ENCODE peak calls at places on chromosomes 6 and 20, in nine cellular contexts. One of them, this sample, is unnamed.

GRCh38 chr6:63121166-63121565 is 90.1 kb upstream of the FKBP1C start:
- ATAC-seq in activated naive CD4-positive, alpha-beta T cell treated with anti-CD3 and anti-CD28 coated beads, Interleukin-2, amount 50 U/mL, for 72 hours: no peak
- ATAC-seq in heart left ventricle: no peak
- ATAC-seq in stimulated activated naive CD8-positive, alpha-beta T cell treated with anti-CD3 and anti-CD28 coated beads, Interleukin-15, Interleukin-2, amounts not matched to agents 100 U/mL and 50 U/mL, for 24 hours: no peak
- ATAC-seq in lung: no peak
- ATAC-seq in left ventricle myocardium superior: no peak
- ATAC-seq in CD8-positive, alpha-beta T cell: no peak
- ATAC-seq in naive thymus-derived CD4-positive, alpha-beta T cell: no peak
- ATAC-seq in Right ventricle myocardium superior: no peak
- ATAC-seq in this sample: no peak

GRCh38 chr6:118815495-118815894 is 78.5 kb upstream of the ASF1A start:
- ATAC-seq in Right ventricle myocardium superior: no peak
- ATAC-seq in heart left ventricle: no peak
- ATAC-seq in left ventricle myocardium superior: no peak
- ATAC-seq in stimulated activated naive CD8-positive, alpha-beta T cell treated with anti-CD3 and anti-CD28 coated beads, Interleukin-15, Interleukin-2, amounts not matched to agents 100 U/mL and 50 U/mL, for 24 hours: no peak
- ATAC-seq in activated naive CD4-positive, alpha-beta T cell treated with anti-CD3 and anti-CD28 coated beads, Interleukin-2, amount 50 U/mL, for 72 hours: no peak
- ATAC-seq in CD8-positive, alpha-beta T cell: no peak
- ATAC-seq in lung: no peak
- ATAC-seq in naive thymus-derived CD4-positive, alpha-beta T cell: peak
- ATAC-seq in this sample: no peak

GRCh38 chr6:145454006-145454405 is 281.3 kb downstream of the EPM2A start:
- ATAC-seq in naive thymus-derived CD4-positive, alpha-beta T cell: no peak
- ATAC-seq in activated naive CD4-positive, alpha-beta T cell treated with anti-CD3 and anti-CD28 coated beads, Interleukin-2, amount 50 U/mL, for 72 hours: no peak
- ATAC-seq in heart left ventricle: no peak
- ATAC-seq in lung: no peak
- ATAC-seq in stimulated activated naive CD8-positive, alpha-beta T cell treated with anti-CD3 and anti-CD28 coated beads, Interleukin-15, Interleukin-2, amounts not matched to agents 100 U/mL and 50 U/mL, for 24 hours: no peak
- ATAC-seq in CD8-positive, alpha-beta T cell: no peak
- ATAC-seq in Right ventricle myocardium superior: no peak
- ATAC-seq in left ventricle myocardium superior: no peak
- ATAC-seq in this sample: no peak

GRCh38 chr6:47160702-47161101 is 118.6 kb upstream of the ADGRF1 start:
- ATAC-seq in stimulated activated naive CD8-positive, alpha-beta T cell treated with anti-CD3 and anti-CD28 coated beads, Interleukin-15, Interleukin-2, amounts not matched to agents 100 U/mL and 50 U/mL, for 24 hours: no peak
- ATAC-seq in CD8-positive, alpha-beta T cell: no peak
- ATAC-seq in Right ventricle myocardium superior: no peak
- ATAC-seq in heart left ventricle: no peak
- ATAC-seq in left ventricle myocardium superior: no peak
- ATAC-seq in activated naive CD4-positive, alpha-beta T cell treated with anti-CD3 and anti-CD28 coated beads, Interleukin-2, amount 50 U/mL, for 72 hours: no peak
- ATAC-seq in lung: no peak
- ATAC-seq in naive thymus-derived CD4-positive, alpha-beta T cell: peak
- ATAC-seq in this sample: no peak

GRCh38 chr6:84688187-84688878 is 76.1 kb downstream of the TBX18 start:
- ATAC-seq in CD8-positive, alpha-beta T cell: no peak
- ATAC-seq in heart left ventricle: no peak
- ATAC-seq in left ventricle myocardium superior: no peak
- ATAC-seq in activated naive CD4-positive, alpha-beta T cell treated with anti-CD3 and anti-CD28 coated beads, Interleukin-2, amount 50 U/mL, for 72 hours: no peak
- ATAC-seq in naive thymus-derived CD4-positive, alpha-beta T cell: no peak
- ATAC-seq in stimulated activated naive CD8-positive, alpha-beta T cell treated with anti-CD3 and anti-CD28 coated beads, Interleukin-15, Interleukin-2, amounts not matched to agents 100 U/mL and 50 U/mL, for 24 hours: no peak
- ATAC-seq in Right ventricle myocardium superior: no peak
- ATAC-seq in lung: no peak
- ATAC-seq in this sample: no peak

GRCh38 chr6:123062645-123063044 is 66.6 kb downstream of the CLVS2 start:
- ATAC-seq in Right ventricle myocardium superior: no peak
- ATAC-seq in lung: no peak
- ATAC-seq in activated naive CD4-positive, alpha-beta T cell treated with anti-CD3 and anti-CD28 coated beads, Interleukin-2, amount 50 U/mL, for 72 hours: no peak
- ATAC-seq in stimulated activated naive CD8-positive, alpha-beta T cell treated with anti-CD3 and anti-CD28 coated beads, Interleukin-15, Interleukin-2, amounts not matched to agents 100 U/mL and 50 U/mL, for 24 hours: no peak
- ATAC-seq in left ventricle myocardium superior: no peak
- ATAC-seq in CD8-positive, alpha-beta T cell: no peak
- ATAC-seq in heart left ventricle: no peak
- ATAC-seq in naive thymus-derived CD4-positive, alpha-beta T cell: no peak
- ATAC-seq in this sample: no peak

GRCh38 chr20:10673176-10673830 is 496 bp downstream of the JAG1 start:
- ATAC-seq in activated naive CD4-positive, alpha-beta T cell treated with anti-CD3 and anti-CD28 coated beads, Interleukin-2, amount 50 U/mL, for 72 hours: no peak
- ATAC-seq in naive thymus-derived CD4-positive, alpha-beta T cell: no peak
- ATAC-seq in left ventricle myocardium superior: peak
- ATAC-seq in CD8-positive, alpha-beta T cell: no peak
- ATAC-seq in stimulated activated naive CD8-positive, alpha-beta T cell treated with anti-CD3 and anti-CD28 coated beads, Interleukin-15, Interleukin-2, amounts not matched to agents 100 U/mL and 50 U/mL, for 24 hours: no peak
- ATAC-seq in Right ventricle myocardium superior: peak
- ATAC-seq in lung: no peak
- ATAC-seq in heart left ventricle: no peak
- ATAC-seq in this sample: peak

GRCh38 chr20:63897978-63898561 is 3.1 kb downstream of the DNAJC5 start:
- ATAC-seq in Right ventricle myocardium superior: no peak
- ATAC-seq in naive thymus-derived CD4-positive, alpha-beta T cell: no peak
- ATAC-seq in left ventricle myocardium superior: no peak
- ATAC-seq in CD8-positive, alpha-beta T cell: no peak
- ATAC-seq in lung: no peak
- ATAC-seq in activated naive CD4-positive, alpha-beta T cell treated with anti-CD3 and anti-CD28 coated beads, Interleukin-2, amount 50 U/mL, for 72 hours: no peak
- ATAC-seq in heart left ventricle: no peak
- ATAC-seq in stimulated activated naive CD8-positive, alpha-beta T cell treated with anti-CD3 and anti-CD28 coated beads, Interleukin-15, Interleukin-2, amounts not matched to agents 100 U/mL and 50 U/mL, for 24 hours: no peak
- ATAC-seq in this sample: no peak

GRCh38 chr20:41138217-41138526 is 829 bp downstream of the PLCG1 start:
- ATAC-seq in stimulated activated naive CD8-positive, alpha-beta T cell treated with anti-CD3 and anti-CD28 coated beads, Interleukin-15, Interleukin-2, amounts not matched to agents 100 U/mL and 50 U/mL, for 24 hours: no peak
- ATAC-seq in activated naive CD4-positive, alpha-beta T cell treated with anti-CD3 and anti-CD28 coated beads, Interleukin-2, amount 50 U/mL, for 72 hours: no peak
- ATAC-seq in heart left ventricle: no peak
- ATAC-seq in Right ventricle myocardium superior: no peak
- ATAC-seq in lung: no peak
- ATAC-seq in naive thymus-derived CD4-positive, alpha-beta T cell: no peak
- ATAC-seq in left ventricle myocardium superior: no peak
- ATAC-seq in CD8-positive, alpha-beta T cell: no peak
- ATAC-seq in this sample: no peak

GRCh38 chr20:62511300-62511914 is 35.6 kb upstream of the GATA5 start:
- ATAC-seq in lung: no peak
- ATAC-seq in CD8-positive, alpha-beta T cell: no peak
- ATAC-seq in heart left ventricle: peak
- ATAC-seq in activated naive CD4-positive, alpha-beta T cell treated with anti-CD3 and anti-CD28 coated beads, Interleukin-2, amount 50 U/mL, for 72 hours: no peak
- ATAC-seq in left ventricle myocardium superior: peak
- ATAC-seq in naive thymus-derived CD4-positive, alpha-beta T cell: no peak
- ATAC-seq in stimulated activated naive CD8-positive, alpha-beta T cell treated with anti-CD3 and anti-CD28 coated beads, Interleukin-15, Interleukin-2, amounts not matched to agents 100 U/mL and 50 U/mL, for 24 hours: no peak
- ATAC-seq in Right ventricle myocardium superior: peak
- ATAC-seq in this sample: no peak

GRCh38 chr20:60132827-60133549 is 174.8 kb downstream of the CDH26 start:
- ATAC-seq in CD8-positive, alpha-beta T cell: no peak
- ATAC-seq in activated naive CD4-positive, alpha-beta T cell treated with anti-CD3 and anti-CD28 coated beads, Interleukin-2, amount 50 U/mL, for 72 hours: no peak
- ATAC-seq in Right ventricle myocardium superior: no peak
- ATAC-seq in left ventricle myocardium superior: no peak
- ATAC-seq in naive thymus-derived CD4-positive, alpha-beta T cell: no peak
- ATAC-seq in heart left ventricle: no peak
- ATAC-seq in lung: no peak
- ATAC-seq in stimulated activated naive CD8-positive, alpha-beta T cell treated with anti-CD3 and anti-CD28 coated beads, Interleukin-15, Interleukin-2, amounts not matched to agents 100 U/mL and 50 U/mL, for 24 hours: no peak
- ATAC-seq in this sample: no peak

GRCh38 chr6:162442675-162443074 is 284.9 kb downstream of the PRKN start:
- ATAC-seq in stimulated activated naive CD8-positive, alpha-beta T cell treated with anti-CD3 and anti-CD28 coated beads, Interleukin-15, Interleukin-2, amounts not matched to agents 100 U/mL and 50 U/mL, for 24 hours: no peak
- ATAC-seq in left ventricle myocardium superior: peak
- ATAC-seq in CD8-positive, alpha-beta T cell: no peak
- ATAC-seq in activated naive CD4-positive, alpha-beta T cell treated with anti-CD3 and anti-CD28 coated beads, Interleukin-2, amount 50 U/mL, for 72 hours: no peak
- ATAC-seq in Right ventricle myocardium superior: peak
- ATAC-seq in heart left ventricle: peak
- ATAC-seq in lung: no peak
- ATAC-seq in naive thymus-derived CD4-positive, alpha-beta T cell: no peak
- ATAC-seq in this sample: no peak

GRCh38 chr20:64050261-64051032 is 1.0 kb upstream of the SOX18 start:
- ATAC-seq in stimulated activated naive CD8-positive, alpha-beta T cell treated with anti-CD3 and anti-CD28 coated beads, Interleukin-15, Interleukin-2, amounts not matched to agents 100 U/mL and 50 U/mL, for 24 hours: no peak
- ATAC-seq in left ventricle myocardium superior: peak
- ATAC-seq in activated naive CD4-positive, alpha-beta T cell treated with anti-CD3 and anti-CD28 coated beads, Interleukin-2, amount 50 U/mL, for 72 hours: no peak
- ATAC-seq in Right ventricle myocardium superior: no peak
- ATAC-seq in lung: no peak
- ATAC-seq in naive thymus-derived CD4-positive, alpha-beta T cell: no peak
- ATAC-seq in CD8-positive, alpha-beta T cell: no peak
- ATAC-seq in heart left ventricle: no peak
- ATAC-seq in this sample: no peak

GRCh38 chr20:43389839-43390626 is 67.7 kb upstream of the SRSF6 start:
- ATAC-seq in lung: no peak
- ATAC-seq in Right ventricle myocardium superior: no peak
- ATAC-seq in left ventricle myocardium superior: no peak
- ATAC-seq in stimulated activated naive CD8-positive, alpha-beta T cell treated with anti-CD3 and anti-CD28 coated beads, Interleukin-15, Interleukin-2, amounts not matched to agents 100 U/mL and 50 U/mL, for 24 hours: no peak
- ATAC-seq in heart left ventricle: no peak
- ATAC-seq in activated naive CD4-positive, alpha-beta T cell treated with anti-CD3 and anti-CD28 coated beads, Interleukin-2, amount 50 U/mL, for 72 hours: no peak
- ATAC-seq in CD8-positive, alpha-beta T cell: no peak
- ATAC-seq in naive thymus-derived CD4-positive, alpha-beta T cell: no peak
- ATAC-seq in this sample: no peak

GRCh38 chr6:10237284-10238043 is 177.4 kb downstream of the TFAP2A start:
- ATAC-seq in CD8-positive, alpha-beta T cell: no peak
- ATAC-seq in activated naive CD4-positive, alpha-beta T cell treated with anti-CD3 and anti-CD28 coated beads, Interleukin-2, amount 50 U/mL, for 72 hours: no peak
- ATAC-seq in Right ventricle myocardium superior: no peak
- ATAC-seq in left ventricle myocardium superior: no peak
- ATAC-seq in naive thymus-derived CD4-positive, alpha-beta T cell: no peak
- ATAC-seq in heart left ventricle: no peak
- ATAC-seq in lung: no peak
- ATAC-seq in stimulated activated naive CD8-positive, alpha-beta T cell treated with anti-CD3 and anti-CD28 coated beads, Interleukin-15, Interleukin-2, amounts not matched to agents 100 U/mL and 50 U/mL, for 24 hours: no peak
- ATAC-seq in this sample: no peak

GRCh38 chr6:169085466-169085865 is 168.2 kb downstream of the THBS2 start:
- ATAC-seq in heart left ventricle: no peak
- ATAC-seq in left ventricle myocardium superior: no peak
- ATAC-seq in Right ventricle myocardium superior: no peak
- ATAC-seq in activated naive CD4-positive, alpha-beta T cell treated with anti-CD3 and anti-CD28 coated beads, Interleukin-2, amount 50 U/mL, for 72 hours: no peak
- ATAC-seq in CD8-positive, alpha-beta T cell: no peak
- ATAC-seq in stimulated activated naive CD8-positive, alpha-beta T cell treated with anti-CD3 and anti-CD28 coated beads, Interleukin-15, Interleukin-2, amounts not matched to agents 100 U/mL and 50 U/mL, for 24 hours: no peak
- ATAC-seq in naive thymus-derived CD4-positive, alpha-beta T cell: no peak
- ATAC-seq in lung: no peak
- ATAC-seq in this sample: no peak

GRCh38 chr20:33191955-33192354 is 24.0 kb downstream of the BPIFA2 start:
- ATAC-seq in activated naive CD4-positive, alpha-beta T cell treated with anti-CD3 and anti-CD28 coated beads, Interleukin-2, amount 50 U/mL, for 72 hours: no peak
- ATAC-seq in heart left ventricle: no peak
- ATAC-seq in naive thymus-derived CD4-positive, alpha-beta T cell: no peak
- ATAC-seq in Right ventricle myocardium superior: no peak
- ATAC-seq in left ventricle myocardium superior: no peak
- ATAC-seq in CD8-positive, alpha-beta T cell: no peak
- ATAC-seq in lung: no peak
- ATAC-seq in stimulated activated naive CD8-positive, alpha-beta T cell treated with anti-CD3 and anti-CD28 coated beads, Interleukin-15, Interleukin-2, amounts not matched to agents 100 U/mL and 50 U/mL, for 24 hours: no peak
- ATAC-seq in this sample: no peak

GRCh38 chr20:51480507-51481270 is 61.8 kb downstream of the NFATC2 start:
- ATAC-seq in lung: no peak
- ATAC-seq in activated naive CD4-positive, alpha-beta T cell treated with anti-CD3 and anti-CD28 coated beads, Interleukin-2, amount 50 U/mL, for 72 hours: peak
- ATAC-seq in naive thymus-derived CD4-positive, alpha-beta T cell: peak
- ATAC-seq in stimulated activated naive CD8-positive, alpha-beta T cell treated with anti-CD3 and anti-CD28 coated beads, Interleukin-15, Interleukin-2, amounts not matched to agents 100 U/mL and 50 U/mL, for 24 hours: peak
- ATAC-seq in left ventricle myocardium superior: no peak
- ATAC-seq in heart left ventricle: no peak
- ATAC-seq in Right ventricle myocardium superior: no peak
- ATAC-seq in CD8-positive, alpha-beta T cell: peak
- ATAC-seq in this sample: peak

GRCh38 chr20:58312836-58313235 is 3.3 kb downstream of the RAB22A start:
- ATAC-seq in activated naive CD4-positive, alpha-beta T cell treated with anti-CD3 and anti-CD28 coated beads, Interleukin-2, amount 50 U/mL, for 72 hours: peak
- ATAC-seq in Right ventricle myocardium superior: no peak
- ATAC-seq in stimulated activated naive CD8-positive, alpha-beta T cell treated with anti-CD3 and anti-CD28 coated beads, Interleukin-15, Interleukin-2, amounts not matched to agents 100 U/mL and 50 U/mL, for 24 hours: peak
- ATAC-seq in left ventricle myocardium superior: no peak
- ATAC-seq in naive thymus-derived CD4-positive, alpha-beta T cell: no peak
- ATAC-seq in lung: no peak
- ATAC-seq in heart left ventricle: no peak
- ATAC-seq in CD8-positive, alpha-beta T cell: no peak
- ATAC-seq in this sample: peak

GRCh38 chr20:55417797-55418196 is 587.5 kb downstream of the CBLN4 start:
- ATAC-seq in activated naive CD4-positive, alpha-beta T cell treated with anti-CD3 and anti-CD28 coated beads, Interleukin-2, amount 50 U/mL, for 72 hours: no peak
- ATAC-seq in heart left ventricle: peak
- ATAC-seq in lung: no peak
- ATAC-seq in naive thymus-derived CD4-positive, alpha-beta T cell: no peak
- ATAC-seq in left ventricle myocardium superior: peak
- ATAC-seq in Right ventricle myocardium superior: no peak
- ATAC-seq in CD8-positive, alpha-beta T cell: no peak
- ATAC-seq in stimulated activated naive CD8-positive, alpha-beta T cell treated with anti-CD3 and anti-CD28 coated beads, Interleukin-15, Interleukin-2, amounts not matched to agents 100 U/mL and 50 U/mL, for 24 hours: no peak
- ATAC-seq in this sample: no peak

GRCh38 chr20:31830406-31830981 is 11.3 kb downstream of the MYLK2 start:
- ATAC-seq in heart left ventricle: no peak
- ATAC-seq in left ventricle myocardium superior: no peak
- ATAC-seq in activated naive CD4-positive, alpha-beta T cell treated with anti-CD3 and anti-CD28 coated beads, Interleukin-2, amount 50 U/mL, for 72 hours: no peak
- ATAC-seq in Right ventricle myocardium superior: no peak
- ATAC-seq in stimulated activated naive CD8-positive, alpha-beta T cell treated with anti-CD3 and anti-CD28 coated beads, Interleukin-15, Interleukin-2, amounts not matched to agents 100 U/mL and 50 U/mL, for 24 hours: no peak
- ATAC-seq in lung: no peak
- ATAC-seq in naive thymus-derived CD4-positive, alpha-beta T cell: no peak
- ATAC-seq in CD8-positive, alpha-beta T cell: no peak
- ATAC-seq in this sample: no peak

GRCh38 chr6:163634514-163635171 is 220.1 kb downstream of the QKI start:
- ATAC-seq in left ventricle myocardium superior: no peak
- ATAC-seq in Right ventricle myocardium superior: no peak
- ATAC-seq in naive thymus-derived CD4-positive, alpha-beta T cell: no peak
- ATAC-seq in activated naive CD4-positive, alpha-beta T cell treated with anti-CD3 and anti-CD28 coated beads, Interleukin-2, amount 50 U/mL, for 72 hours: no peak
- ATAC-seq in heart left ventricle: no peak
- ATAC-seq in lung: no peak
- ATAC-seq in stimulated activated naive CD8-positive, alpha-beta T cell treated with anti-CD3 and anti-CD28 coated beads, Interleukin-15, Interleukin-2, amounts not matched to agents 100 U/mL and 50 U/mL, for 24 hours: no peak
- ATAC-seq in CD8-positive, alpha-beta T cell: no peak
- ATAC-seq in this sample: no peak

GRCh38 chr6:135146160-135146920 is 34.8 kb upstream of the MYB start:
- ATAC-seq in naive thymus-derived CD4-positive, alpha-beta T cell: no peak
- ATAC-seq in lung: no peak
- ATAC-seq in activated naive CD4-positive, alpha-beta T cell treated with anti-CD3 and anti-CD28 coated beads, Interleukin-2, amount 50 U/mL, for 72 hours: peak
- ATAC-seq in heart left ventricle: no peak
- ATAC-seq in left ventricle myocardium superior: no peak
- ATAC-seq in Right ventricle myocardium superior: no peak
- ATAC-seq in CD8-positive, alpha-beta T cell: no peak
- ATAC-seq in stimulated activated naive CD8-positive, alpha-beta T cell treated with anti-CD3 and anti-CD28 coated beads, Interleukin-15, Interleukin-2, amounts not matched to agents 100 U/mL and 50 U/mL, for 24 hours: peak
- ATAC-seq in this sample: peak

GRCh38 chr20:4533734-4534133 is 188.0 kb upstream of the PRND start:
- ATAC-seq in stimulated activated naive CD8-positive, alpha-beta T cell treated with anti-CD3 and anti-CD28 coated beads, Interleukin-15, Interleukin-2, amounts not matched to agents 100 U/mL and 50 U/mL, for 24 hours: no peak
- ATAC-seq in CD8-positive, alpha-beta T cell: no peak
- ATAC-seq in heart left ventricle: no peak
- ATAC-seq in left ventricle myocardium superior: no peak
- ATAC-seq in Right ventricle myocardium superior: no peak
- ATAC-seq in lung: no peak
- ATAC-seq in naive thymus-derived CD4-positive, alpha-beta T cell: no peak
- ATAC-seq in activated naive CD4-positive, alpha-beta T cell treated with anti-CD3 and anti-CD28 coated beads, Interleukin-2, amount 50 U/mL, for 72 hours: no peak
- ATAC-seq in this sample: no peak

GRCh38 chr6:110399219-110400071 is 15.9 kb downstream of the DDO start:
- ATAC-seq in heart left ventricle: no peak
- ATAC-seq in activated naive CD4-positive, alpha-beta T cell treated with anti-CD3 and anti-CD28 coated beads, Interleukin-2, amount 50 U/mL, for 72 hours: peak
- ATAC-seq in Right ventricle myocardium superior: peak
- ATAC-seq in CD8-positive, alpha-beta T cell: no peak
- ATAC-seq in stimulated activated naive CD8-positive, alpha-beta T cell treated with anti-CD3 and anti-CD28 coated beads, Interleukin-15, Interleukin-2, amounts not matched to agents 100 U/mL and 50 U/mL, for 24 hours: no peak
- ATAC-seq in naive thymus-derived CD4-positive, alpha-beta T cell: peak
- ATAC-seq in left ventricle myocardium superior: peak
- ATAC-seq in lung: peak
- ATAC-seq in this sample: no peak

This sample was measured in activated T-helper 17 cell treated with anti-CD3 and anti-CD28 coated beads, Interleukin-2, amount 50 U/mL, for 72 hours.